ENCODE peak calls at places on chromosome 5, in nine cellular contexts. V is GM23338, S is SK-N-SH, K is breast epithelium, Q is sigmoid colon, A is vagina, D is Panc1, F is suprapubic skin, N is stomach. T is an unnamed sample.

GRCh38 chr5:133818031-133818431 is 150.4 kb downstream of the C5orf15 start:
- DNase-seq in V (no peak), S (no peak), K (peak; percentile 24), Q (peak; percentile 78), A (no peak), D (no peak), F (peak; percentile 72), N (peak; percentile 80), T (no peak)

GRCh38 chr5:159451197-159452052 is 121.1 kb upstream of the IL12B start:
- DNase-seq in V (no peak), S (no peak), K (no peak), Q (peak; percentile 76), A (no peak), D (peak; percentile 80), F (no peak), N (no peak), T (no peak)

GRCh38 chr5:107455111-107455544 is 215.6 kb downstream of the EFNA5 start:
- DNase-seq in V (no peak), S (no peak), K (no peak), Q (no peak), A (no peak), D (no peak), F (no peak), N (no peak), T (no peak)

GRCh38 chr5:78430816-78431215 is 70.4 kb downstream of the SCAMP1 start:
- DNase-seq in V (no peak), S (no peak), K (no peak), Q (no peak), A (no peak), D (no peak), F (no peak), N (no peak), T (no peak)

GRCh38 chr5:134139891-134140469 is 25.5 kb downstream of the TCF7 start:
- DNase-seq in V (no peak), S (no peak), K (peak; percentile 16), Q (peak; percentile 40), A (peak; percentile 82), D (no peak), F (no peak), N (peak; percentile 19), T (peak; percentile 66)

GRCh38 chr5:127766556-127767335 is 63.6 kb downstream of the CCDC192 start:
- DNase-seq in V (no peak), S (no peak), K (no peak), Q (no peak), A (no peak), D (no peak), F (no peak), N (no peak), T (no peak)

GRCh38 chr5:142736247-142736632 is 33.9 kb upstream of the ARHGAP26 start:
- DNase-seq in V (no peak), S (no peak), K (no peak), Q (no peak), A (no peak), D (no peak), F (no peak), N (no peak), T (no peak)

GRCh38 chr5:114355086-114355830 is 6.6 kb upstream of the KCNN2 start:
- DNase-seq in V (no peak), S (no peak), K (no peak), Q (no peak), A (no peak), D (no peak), F (no peak), N (no peak), T (no peak)

GRCh38 chr5:10653751-10654400 is 90.0 kb downstream of the ANKRD33B start:
- DNase-seq in V (no peak), S (no peak), K (no peak), Q (no peak), A (no peak), D (no peak), F (no peak), N (peak; percentile 20), T (peak; percentile 45)

GRCh38 chr5:5995819-5996218 is 382.5 kb downstream of the MED10 start:
- DNase-seq in V (no peak), S (no peak), K (no peak), Q (no peak), A (no peak), D (no peak), F (no peak), N (no peak), T (no peak)

GRCh38 chr5:128597151-128597550 is 59.1 kb upstream of the FBN2 start:
- DNase-seq in V (no peak), S (no peak), K (no peak), Q (no peak), A (no peak), D (no peak), F (no peak), N (no peak), T (no peak)

GRCh38 chr5:45260292-45260691 is 435.9 kb downstream of the HCN1 start:
- DNase-seq in V (no peak), S (no peak), K (no peak), Q (no peak), A (no peak), D (no peak), F (no peak), N (no peak), T (no peak)

GRCh38 chr5:69372394-69372793 is 2.8 kb downstream of the RAD17 start:
- DNase-seq in V (no peak), S (no peak), K (no peak), Q (no peak), A (no peak), D (no peak), F (no peak), N (no peak), T (no peak)

GRCh38 chr5:9196403-9197224 is 349.3 kb downstream of the SEMA5A start:
- DNase-seq in V (no peak), S (no peak), K (no peak), Q (no peak), A (no peak), D (no peak), F (no peak), N (no peak), T (no peak)

GRCh38 chr5:56516441-56516840 is 283.3 kb upstream of the ANKRD55 start:
- DNase-seq in V (no peak), S (no peak), K (no peak), Q (no peak), A (no peak), D (no peak), F (no peak), N (no peak), T (no peak)
- H3K27ac ChIP-seq in V (no peak overlapping the region), S (peak overlapping the region; percentile 71), K (no peak overlapping the region), Q (no peak overlapping the region), A (no peak overlapping the region), D (no peak overlapping the region), F (peak overlapping the region; percentile 79), N (no peak overlapping the region), T (no peak overlapping the region)

GRCh38 chr5:42949348-42950090 is 90.6 kb downstream of the ANXA2R start:
- DNase-seq in V (peak; percentile 50), S (peak; percentile 68), K (no peak), Q (peak; percentile 75), A (no peak), D (peak; percentile 71), F (peak; percentile 86), N (peak; percentile 58), T (peak; percentile 92)
- TF ChIP-seq POLR2AphosphoS5 in V (no peak), S (no peak), K (peak; percentile 35), Q (peak; percentile 23), A (no peak), D (no peak), F (peak; percentile 31), N (peak; percentile 16), T (peak; percentile 32)

GRCh38 chr5:67393211-67393610 is 196.6 kb upstream of the CD180 start:
- DNase-seq in V (no peak), S (no peak), K (no peak), Q (no peak), A (no peak), D (no peak), F (no peak), N (no peak), T (no peak)
- TF ChIP-seq CTCF in V (no peak), S (no peak), K (no peak), Q (no peak), A (no peak), D (no peak), F (no peak), N (no peak), T (no peak)

DNA sequence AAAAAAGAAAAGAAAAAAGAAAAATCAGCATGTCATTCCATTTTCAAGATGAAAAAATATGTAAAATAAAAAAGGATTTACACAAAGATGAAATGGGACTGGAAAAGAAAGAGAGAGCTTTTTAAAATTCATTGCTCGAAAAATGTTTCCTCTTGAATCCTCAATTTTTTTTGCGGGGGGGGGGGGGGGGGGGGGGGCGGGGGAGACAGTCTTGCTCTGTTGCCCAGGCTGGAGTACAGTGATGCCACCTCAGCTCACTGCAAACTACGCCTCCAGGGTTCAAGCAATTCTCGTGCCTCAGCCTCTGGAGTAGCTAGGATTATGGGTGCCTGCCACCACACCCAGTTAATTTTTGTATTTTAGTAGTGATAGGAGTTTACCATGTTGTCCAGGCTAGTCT is 16.5 kb downstream of the PFDN1 start:
- DNase-seq in V (no peak), S (no peak), K (no peak), Q (no peak), A (no peak), D (no peak), F (no peak), N (no peak), T (no peak)
- H3K27ac ChIP-seq in V (no peak overlapping the region), S (no peak overlapping the region), K (no peak overlapping the region), Q (no peak overlapping the region), A (no peak overlapping the region), D (no peak overlapping the region), F (no peak overlapping the region), N (no peak overlapping the region), T (no peak overlapping the region)

T was measured in spleen.